ENCODE peak calls at places on chromosomes 16 and 17, in ten cellular contexts. P, K, F, L, I, T, H, X, M and Q are unnamed samples.

GRCh38 chr16:30785126-30786106 is 1.6 kb downstream of the ZNF629 start:
- DNase-seq in I (no peak), T (no peak), M (no peak), H (no peak), L (no peak), F (no peak), P (no peak), X (no peak), K (no peak), Q (no peak)

GRCh38 chr17:68054296-68054900 is 18.9 kb downstream of the KPNA2 start:
- DNase-seq in X (no peak), H (no peak), F (no peak), M (peak; percentile 57), P (no peak), I (no peak), T (no peak), K (no peak), L (peak; percentile 35), Q (no peak)

GRCh38 chr16:48526058-48526957 is 83.7 kb downstream of the N4BP1 start:
- DNase-seq in H (no peak), F (peak; percentile 15), M (peak; percentile 66), I (no peak), T (no peak), L (no peak), K (no peak), P (peak; percentile 40), X (peak; percentile 70), Q (peak; percentile 52)

GRCh38 chr16:21267298-21267697 is 10.8 kb downstream of the CRYM start:
- DNase-seq in K (no peak), I (no peak), F (no peak), T (no peak), M (no peak), P (no peak), L (no peak), X (no peak), H (no peak), Q (no peak)

GRCh38 chr17:55448681-55449080 is 27.0 kb upstream of the MMD start:
- DNase-seq in M (no peak), L (no peak), T (no peak), X (no peak), I (no peak), H (no peak), P (no peak), K (no peak), F (no peak), Q (no peak)

GRCh38 chr16:66444049-66444481 is 17.0 kb downstream of the BEAN1 start:
- DNase-seq in I (no peak), K (no peak), L (no peak), H (no peak), M (no peak), X (no peak), P (no peak), F (no peak), T (no peak), Q (no peak)

GRCh38 chr17:13728751-13729150 is 127.0 kb upstream of the HS3ST3A1 start:
- DNase-seq in H (no peak), X (no peak), T (no peak), F (no peak), K (no peak), L (no peak), P (no peak), M (no peak), I (no peak), Q (no peak)

GRCh38 chr16:12002447-12003006 is 26.0 kb downstream of the SNX29 start:
- DNase-seq in X (no peak), H (no peak), F (no peak), K (no peak), L (no peak), P (no peak), T (no peak), I (peak; percentile 69), M (peak; percentile 47), Q (no peak)

GRCh38 chr17:32275060-32276042 is 9.7 kb downstream of the RHBDL3 start:
- DNase-seq in M (no peak), X (no peak), H (no peak), K (peak; percentile 70), F (no peak), P (no peak), L (no peak), I (peak; percentile 87), T (peak; percentile 93), Q (no peak)

GRCh38 chr17:65830356-65830755 is 268.9 kb upstream of the AXIN2 start:
- DNase-seq in P (no peak), T (no peak), K (no peak), M (no peak), X (no peak), L (no peak), F (no peak), H (no peak), I (no peak), Q (no peak)

GRCh38 chr17:45731459-45731858 is 52.7 kb upstream of the CRHR1 start:
- DNase-seq in F (no peak), K (no peak), I (no peak), M (no peak), X (no peak), P (no peak), L (no peak), T (no peak), H (no peak), Q (no peak)

GRCh38 chr17:46007461-46007965 is 8.5 kb downstream of the STH start:
- DNase-seq in M (no peak), X (no peak), T (no peak), H (no peak), K (no peak), F (no peak), L (no peak), I (no peak), P (no peak), Q (no peak)

GRCh38 chr17:62703269-62703775 is 75.9 kb downstream of the MRC2 start:
- DNase-seq in L (no peak), P (no peak), I (no peak), X (peak; percentile 44), K (no peak), T (peak; percentile 33), M (no peak), H (no peak), F (no peak), Q (no peak)

GRCh38 chr17:40473573-40474365 is 27.7 kb downstream of the TNS4 start:
- DNase-seq in F (no peak), T (no peak), P (no peak), I (no peak), L (no peak), K (no peak), X (no peak), H (no peak), M (no peak), Q (no peak)

GRCh38 chr17:15999974-16000827 is 577 bp downstream of the TTC19 start:
- DNase-seq in T (peak; percentile 36), L (no peak), P (no peak), I (no peak), M (peak; percentile 72), K (no peak), H (no peak), X (peak; percentile 30), F (no peak), Q (no peak)

GRCh38 chr17:13104576-13104975 is 86.7 kb upstream of the ELAC2 start:
- DNase-seq in H (no peak), T (no peak), I (no peak), P (no peak), M (no peak), L (no peak), K (no peak), X (no peak), F (no peak), Q (no peak)

GRCh38 chr17:11182430-11182829 is 58.6 kb upstream of the SHISA6 start:
- DNase-seq in X (peak; percentile 38), H (no peak), I (no peak), L (no peak), F (no peak), K (no peak), M (no peak), T (no peak), P (no peak), Q (no peak)

GRCh38 chr16:20383106-20384029 is 21.2 kb downstream of the PDILT start:
- DNase-seq in P (no peak), H (no peak), M (peak; percentile 67), K (peak; percentile 82), L (peak; percentile 35), T (peak; percentile 63), X (peak; percentile 74), F (peak; percentile 25), I (peak; percentile 0), Q (peak; percentile 73)

GRCh38 chr16:74888227-74888862 is 96.6 kb downstream of the WDR59 start:
- DNase-seq in H (no peak), F (no peak), X (no peak), I (no peak), L (no peak), M (no peak), K (no peak), T (no peak), P (no peak), Q (no peak)

GRCh38 chr16:57694556-57695377 is at the start of gene DRC7:
- DNase-seq in F (no peak), H (no peak), I (no peak), K (peak; percentile 64), P (no peak), M (peak; percentile 53), T (peak; percentile 73), X (peak; percentile 66), L (peak; percentile 29), Q (peak; percentile 57)

GRCh38 chr17:14061666-14062560 is 7.4 kb upstream of the COX10 start:
- DNase-seq in M (no peak), H (no peak), X (peak; percentile 20), K (no peak), F (no peak), I (no peak), L (peak; percentile 21), P (no peak), T (no peak), Q (no peak)

GRCh38 chr16:2008009-2008526 is 1.6 kb downstream of the ZNF598 start:
- DNase-seq in P (no peak), L (peak; percentile 24), T (no peak), I (no peak), K (no peak), M (no peak), X (no peak), H (peak; percentile 33), F (no peak), Q (no peak)

GRCh38 chr17:46763416-46763815 is 55.1 kb downstream of the WNT3 start:
- DNase-seq in H (no peak), L (no peak), M (no peak), X (no peak), T (no peak), K (peak; percentile 29), I (no peak), F (no peak), P (no peak), Q (no peak)

GRCh38 chr17:49513616-49514373 is 18.7 kb downstream of the NGFR start:
- DNase-seq in F (no peak), X (peak; percentile 43), T (no peak), H (no peak), I (no peak), M (no peak), P (no peak), L (peak; percentile 81), K (peak; percentile 54), Q (no peak)

GRCh38 chr17:63587770-63588169 is 12.9 kb upstream of the TACO1 start:
- DNase-seq in F (no peak), T (no peak), K (no peak), H (no peak), P (no peak), I (no peak), X (no peak), L (no peak), M (no peak), Q (no peak)

GRCh38 chr16:69381231-69381630 is 4.6 kb downstream of the TERF2 start:
- DNase-seq in X (no peak), H (no peak), T (no peak), P (no peak), L (no peak), M (no peak), F (no peak), K (no peak), I (no peak), Q (no peak)

GRCh38 chr16:86200722-86201121 is 301.8 kb downstream of the IRF8 start:
- DNase-seq in M (no peak), H (no peak), P (no peak), K (no peak), I (no peak), T (no peak), F (no peak), L (no peak), X (no peak), Q (no peak)

GRCh38 chr17:4304417-4305027 is 40.7 kb upstream of the ANKFY1 start:
- DNase-seq in K (no peak), P (no peak), H (no peak), F (peak; percentile 36), M (peak; percentile 8), I (no peak), L (peak; percentile 33), X (peak; percentile 40), T (peak; percentile 48), Q (no peak)